ENCODE peak calls at places on chromosome 22, in five cellular contexts. U is Caco-2, H is astrocyte of the cerebellum, E is fibroblast of pulmonary artery, K is esophagus squamous epithelium. V is an unnamed sample.

GRCh38 chr22:17678817-17679385 is 40.3 kb downstream of the BCL2L13 start:
- DNase-seq in K (no peak), E (no peak), U (no peak), H (no peak), V (no peak)

GRCh38 chr22:36104435-36104834 is 56.1 kb downstream of the APOL3 start:
- DNase-seq in H (no peak), U (no peak), K (no peak), E (no peak), V (no peak)

GRCh38 chr22:24026733-24027132 is 15.6 kb downstream of the CABIN1 start:
- DNase-seq in U (no peak), H (no peak), K (no peak), E (no peak), V (no peak)

GRCh38 chr22:39994566-39995345 is at the start of gene FAM83F:
- DNase-seq in E (no peak), U (peak; percentile 76), H (no peak), K (no peak), V (no peak)

GRCh38 chr22:32306561-32306960 is 51.1 kb upstream of the RFPL3 start:
- DNase-seq in U (no peak), K (no peak), E (no peak), H (no peak), V (no peak)

GRCh38 chr22:36369004-36369921 is 18.5 kb downstream of the MYH9 start:
- DNase-seq in E (no peak), H (no peak), K (no peak), U (no peak), V (no peak)

GRCh38 chr22:50677493-50678217 is 5.0 kb downstream of the SHANK3 start:
- DNase-seq in K (no peak), H (no peak), E (no peak), U (no peak), V (no peak)

GRCh38 chr22:17232406-17232805 is 13.2 kb upstream of the ADA2 start:
- DNase-seq in U (no peak), E (no peak), H (no peak), K (no peak), V (no peak)

DNA sequence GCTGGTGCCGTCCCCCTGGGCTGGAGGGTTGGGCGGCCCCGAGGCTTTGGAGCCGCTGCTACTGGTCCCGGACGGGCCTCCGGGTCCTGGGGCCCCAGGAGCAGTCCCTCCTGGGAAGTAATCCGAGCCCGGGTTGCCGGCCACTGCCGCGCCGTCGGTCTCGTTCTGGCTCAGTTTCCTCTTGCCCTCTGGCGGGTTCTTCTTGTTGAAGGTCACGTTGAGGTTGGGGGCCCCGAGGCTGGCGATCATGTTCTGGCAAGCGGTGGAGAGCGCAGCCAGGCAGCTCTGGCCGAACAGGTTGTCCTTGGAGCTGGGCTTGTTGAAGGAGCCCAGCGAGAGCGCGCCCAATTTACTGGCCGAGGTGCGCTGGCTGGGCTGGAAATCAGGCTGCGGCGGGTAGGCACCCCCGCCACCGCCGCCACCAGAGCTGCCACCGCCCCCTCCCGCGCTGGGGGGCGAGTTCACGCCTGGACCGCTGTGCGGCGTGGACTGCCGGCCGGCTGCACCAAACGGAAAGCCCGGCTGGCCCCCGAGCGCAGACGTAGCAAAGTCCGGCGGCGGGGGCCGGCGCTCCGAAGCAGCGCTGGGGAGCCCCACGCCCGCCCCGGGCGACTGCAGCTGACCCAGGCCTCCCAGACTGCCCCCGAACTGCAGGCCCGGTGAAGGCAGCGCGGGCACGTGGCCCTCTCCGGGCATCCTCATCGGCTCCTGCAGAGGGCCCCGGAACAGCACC is 3.6 kb downstream of the MN1 start:
- DNase-seq in U (no peak), E (no peak), K (no peak), H (no peak), V (no peak)
- H3K4me3 ChIP-seq in U (no peak overlapping the region), E (no peak overlapping the region), K (peak overlapping the region; percentile 93), H (peak overlapping the region; percentile 76), V (no peak overlapping the region)

GRCh38 chr22:31085928-31086327 is 4.8 kb downstream of the SMTN start:
- DNase-seq in H (no peak), E (no peak), K (no peak), U (no peak), V (no peak)

GRCh38 chr22:31083923-31084810 is 3.0 kb downstream of the SMTN start:
- DNase-seq in K (no peak), U (no peak), E (no peak), H (no peak), V (no peak)

GRCh38 chr22:31083377-31083768 is 2.3 kb downstream of the SMTN start:
- DNase-seq in E (no peak), K (no peak), U (no peak), H (no peak), V (no peak)

GRCh38 chr22:31085493-31085824 is 4.3 kb downstream of the SMTN start:
- DNase-seq in U (no peak), E (peak; percentile 59), K (no peak), H (no peak), V (no peak)

GRCh38 chr22:31084811-31085492 is 3.8 kb downstream of the SMTN start:
- DNase-seq in U (no peak), H (no peak), E (peak; percentile 84), K (peak; percentile 47), V (no peak)
- TF ChIP-seq CTCF in U (no peak), H (peak; percentile 85), E (peak; percentile 62), K (peak; percentile 82), V (peak; percentile 76)

DNA sequence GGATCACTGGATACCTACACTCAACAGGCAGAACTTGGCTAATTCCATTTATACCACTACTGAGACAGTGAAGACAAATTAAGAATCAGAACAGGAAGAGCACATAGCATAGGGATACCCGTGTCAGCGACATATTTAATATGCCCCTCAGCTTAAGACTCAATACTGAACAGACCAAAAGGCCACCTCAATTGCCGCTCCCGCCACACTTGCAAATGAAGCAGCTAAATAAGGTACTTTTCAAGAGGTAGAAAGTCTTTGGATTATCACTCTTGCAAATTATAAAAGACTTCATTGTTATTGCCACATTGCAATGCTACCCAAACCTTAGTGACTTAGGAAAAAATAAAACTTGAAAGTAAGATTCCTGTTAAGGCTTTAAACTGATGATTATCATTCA is 3.1 kb downstream of the DDX17 start:
- DNase-seq in H (no peak), K (no peak), U (no peak), E (no peak), V (no peak)
- H3K4me3 ChIP-seq in H (peak overlapping the region; percentile 94), K (peak overlapping the region; percentile 98), U (no peak overlapping the region), E (peak overlapping the region; percentile 69), V (peak overlapping the region; percentile 88)

DNA sequence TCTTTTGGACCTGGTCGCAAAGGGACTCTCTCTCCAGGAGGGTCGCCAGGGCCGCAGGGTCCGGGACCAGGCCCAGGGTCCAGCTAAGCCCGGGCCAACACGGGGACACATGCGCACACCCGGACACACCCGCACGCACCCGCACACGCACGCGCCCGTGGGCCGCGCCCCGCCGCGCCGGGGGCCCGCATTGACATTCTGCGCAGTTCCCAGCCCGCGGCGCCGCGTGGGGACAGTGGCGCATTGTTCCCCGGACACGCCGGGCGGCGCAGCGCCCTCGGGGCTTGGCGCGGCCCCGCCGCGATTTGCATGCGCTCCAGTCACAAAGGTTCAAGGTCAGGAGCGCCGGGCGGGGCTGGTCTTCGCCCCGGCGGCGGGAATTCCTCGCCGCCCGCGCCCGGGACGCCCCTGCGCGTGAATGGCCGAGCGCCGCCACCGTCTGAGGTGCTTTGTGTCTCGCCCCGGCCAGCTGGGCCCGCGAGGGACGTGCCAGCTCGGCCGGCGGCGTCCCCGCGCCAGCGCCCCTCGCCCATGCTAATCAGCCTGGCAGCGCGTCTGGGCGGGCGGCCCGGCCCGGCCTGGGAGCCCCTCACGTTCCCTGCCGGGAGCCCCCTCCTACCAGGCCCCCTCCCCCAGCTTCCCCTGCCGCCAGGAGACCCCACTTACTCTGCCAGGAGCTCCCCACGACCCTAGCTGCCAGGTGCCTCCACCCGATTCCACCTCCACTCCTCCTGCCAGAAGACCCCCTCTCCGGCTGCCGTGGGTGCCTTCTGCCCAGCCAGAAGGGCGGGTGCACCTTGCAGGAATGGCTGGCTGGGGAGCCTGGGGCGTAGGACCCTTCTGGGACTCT is 50.5 kb upstream of the WNT7B start:
- DNase-seq in E (no peak), K (no peak), H (no peak), U (peak; percentile 30), V (no peak)
- TF ChIP-seq CTCF in E (no peak), K (no peak), H (no peak), U (no peak), V (no peak)

GRCh38 chr22:38927033-38927789 is 30.2 kb upstream of the APOBEC3A start:
- DNase-seq in H (no peak), K (no peak), U (no peak), E (peak; percentile 39), V (no peak)
- H3K4me3 ChIP-seq in H (peak overlapping the region; percentile 20), K (peak overlapping the region; percentile 63), U (no peak overlapping the region), E (no peak overlapping the region), V (peak overlapping the region; percentile 39)

GRCh38 chr22:22519591-22519990 is 479 bp downstream of the ZNF280A start:
- DNase-seq in K (no peak), H (no peak), E (no peak), U (peak; percentile 50), V (no peak)
- TF ChIP-seq CTCF in K (no peak), H (no peak), E (no peak), U (no peak), V (no peak)

GRCh38 chr22:19823638-19824196 is 31.0 kb downstream of the GNB1L start:
- DNase-seq in H (no peak), E (no peak), K (no peak), U (no peak), V (no peak)

GRCh38 chr22:19823191-19823590 is 31.5 kb downstream of the GNB1L start:
- DNase-seq in H (no peak), U (no peak), K (no peak), E (no peak), V (no peak)

GRCh38 chr22:19825016-19825339 is 29.7 kb downstream of the GNB1L start:
- DNase-seq in U (no peak), E (no peak), H (no peak), K (no peak), V (no peak)

GRCh38 chr22:19825904-19826618 is 28.6 kb downstream of the GNB1L start:
- DNase-seq in H (no peak), K (no peak), U (no peak), E (no peak), V (no peak)

GRCh38 chr22:19824197-19825015 is 30.3 kb downstream of the GNB1L start:
- DNase-seq in K (no peak), U (no peak), H (no peak), E (no peak), V (no peak)
- H3K4me3 ChIP-seq in K (no peak overlapping the region), U (no peak overlapping the region), H (no peak overlapping the region), E (no peak overlapping the region), V (no peak overlapping the region)

GRCh38 chr22:45091254-45091854 is 72.4 kb upstream of the NUP50 start:
- DNase-seq in U (no peak), K (no peak), H (no peak), E (no peak), V (no peak)

GRCh38 chr22:45094081-45094720 is 69.5 kb upstream of the NUP50 start:
- DNase-seq in E (no peak), U (no peak), H (no peak), K (no peak), V (no peak)

GRCh38 chr22:45087802-45088201 is 75.9 kb upstream of the NUP50 start:
- DNase-seq in U (no peak), E (no peak), H (no peak), K (no peak), V (no peak)

GRCh38 chr22:45092644-45093043 is 71.1 kb upstream of the NUP50 start:
- DNase-seq in H (no peak), K (no peak), E (no peak), U (no peak), V (no peak)

GRCh38 chr22:45090364-45090960 is 73.3 kb upstream of the NUP50 start:
- DNase-seq in K (no peak), H (no peak), U (peak; percentile 86), E (no peak), V (no peak)
- TF ChIP-seq CTCF in K (peak; percentile 6), H (no peak), U (no peak), E (no peak), V (no peak)

GRCh38 chr22:43600265-43600664 is 188.5 kb downstream of the MPPED1 start:
- DNase-seq in E (no peak), U (no peak), H (no peak), K (no peak), V (no peak)
- H3K4me3 ChIP-seq in E (no peak overlapping the region), U (no peak overlapping the region), H (no peak overlapping the region), K (no peak overlapping the region), V (no peak overlapping the region)